ENCODE peak calls at places on chromosomes 2 and 18, in five cellular contexts. P is fibroblast of gingiva; T is stimulated activated CD8-positive, alpha-beta memory T cell treated with anti-CD3 and anti-CD28 coated beads, Interleukin-2, amount 100 ng/mL, for 1 hour; Y is NCI-H510A; Z is nucleus accumbens. M is an unnamed sample.

GRCh38 chr2:195563857-195564512 is 93.0 kb upstream of the SLC39A10 start:
- DNase-seq in P (peak), T (no peak), Y (no peak), Z (no peak), M (no peak)

GRCh38 chr2:125745514-125745913 is 910.4 kb upstream of the GYPC start:
- DNase-seq in P (no peak), T (no peak), Y (peak), Z (no peak), M (peak)

GRCh38 chr2:109164739-109165221 is 35.8 kb downstream of the SH3RF3 start:
- DNase-seq in P (peak), T (no peak), Y (no peak), Z (no peak), M (no peak)

GRCh38 chr2:234422895-234423505 is 73.9 kb downstream of the ARL4C start:
- DNase-seq in P (no peak), T (peak), Y (no peak), Z (no peak), M (no peak)

GRCh38 chr2:2720351-2720750 is 389.3 kb upstream of the MYT1L start:
- DNase-seq in P (no peak), T (no peak), Y (no peak), Z (no peak), M (no peak)

GRCh38 chr2:167490394-167490793 is 602.1 kb downstream of the XIRP2 start:
- DNase-seq in P (no peak), T (no peak), Y (no peak), Z (no peak), M (no peak)

GRCh38 chr18:58881469-58881868 is 16.8 kb downstream of the ZNF532 start:
- DNase-seq in P (no peak), T (no peak), Y (no peak), Z (no peak), M (no peak)

GRCh38 chr2:111632661-111633060 is 251.3 kb downstream of the ANAPC1 start:
- DNase-seq in P (no peak), T (no peak), Y (no peak), Z (no peak), M (no peak)

GRCh38 chr2:208042041-208042440 is 16.7 kb upstream of the PLEKHM3 start:
- DNase-seq in P (no peak), T (no peak), Y (no peak), Z (no peak), M (no peak)

GRCh38 chr2:196987654-196988364 is 61.3 kb upstream of the PGAP1 start:
- DNase-seq in P (peak), T (no peak), Y (no peak), Z (no peak), M (peak)

M was measured in Panc1.